ENCODE peak calls at places on chromosomes 2 and 18, in five cellular contexts. M is NCI-H1105, P is adrenal gland, D is caudate nucleus, S is non-pigmented ciliary epithelial cell. Y is an unnamed sample.

GRCh38 chr2:85222792-85223191 is 89.6 kb downstream of the TCF7L1 start:
- DNase-seq in D (no peak), S (no peak), M (peak), P (no peak), Y (peak)

GRCh38 chr2:166900700-166901099 is 12.4 kb downstream of the XIRP2 start:
- DNase-seq in M (no peak), D (no peak), P (no peak), S (no peak), Y (no peak)

GRCh38 chr18:10793730-10794370 is 268.0 kb downstream of the NAPG start:
- DNase-seq in S (no peak), P (no peak), D (no peak), M (no peak), Y (no peak)

GRCh38 chr2:230582851-230583283 is 129.8 kb upstream of the CAB39 start:
- DNase-seq in M (no peak), P (no peak), S (peak), D (no peak), Y (no peak)

GRCh38 chr2:237435844-237436590 is 22.1 kb upstream of the COL6A3 start:
- DNase-seq in S (peak), M (no peak), P (no peak), D (no peak), Y (no peak)

GRCh38 chr2:136067465-136067864 is 50.5 kb downstream of the CXCR4 start:
- DNase-seq in S (no peak), P (no peak), M (no peak), D (no peak), Y (no peak)

GRCh38 chr2:37907480-37908070 is 17.5 kb upstream of the RMDN2 start:
- DNase-seq in D (no peak), P (no peak), M (no peak), S (no peak), Y (no peak)

GRCh38 chr2:109128048-109128465 is 948 bp upstream of the SH3RF3 start:
- DNase-seq in M (peak), D (peak), S (peak), P (peak), Y (peak)

GRCh38 chr2:62293490-62294212 is 97.7 kb downstream of the B3GNT2 start:
- DNase-seq in S (no peak), M (peak), P (peak), D (no peak), Y (peak)

GRCh38 chr2:150140777-150141176 is 346.7 kb downstream of the RND3 start:
- DNase-seq in S (no peak), P (no peak), M (no peak), D (no peak), Y (no peak)

Y was measured in COR-L47.